ENCODE peak calls at places on chromosomes 5 and 9, in four cellular contexts. I, T, U and P are unnamed samples. For H3K27me3, the result is how much of the 10 kb centered on the place peaks cover.

GRCh38 chr5:178438746-178439260 is 151.4 kb downstream of the COL23A1 start:
- DNase-seq in I (no peak), T (no peak), U (no peak), P (no peak)

GRCh38 chr5:142277796-142278195 is 47.0 kb downstream of the SPRY4 start:
- DNase-seq in I (no peak), T (no peak), U (no peak), P (no peak)

GRCh38 chr5:110880413-110880812 is 141.6 kb downstream of the SLC25A46 start:
- DNase-seq in I (no peak), T (peak), U (no peak), P (no peak)

GRCh38 chr5:176559683-176560082 is 10.5 kb downstream of the CDHR2 start:
- DNase-seq in I (no peak), T (no peak), U (no peak), P (no peak)

GRCh38 chr9:130453487-130453886 is 8.7 kb downstream of the ASS1 start:
- DNase-seq in I (no peak), T (no peak), U (peak), P (no peak)

GRCh38 chr9:113042884-113043657 is 13.5 kb downstream of the ZFP37 start:
- DNase-seq in I (no peak), T (no peak), U (no peak), P (no peak)

GRCh38 chr5:6752236-6752635 is 39.0 kb downstream of the TENT4A start:
- DNase-seq in I (no peak), T (no peak), U (no peak), P (no peak)

GRCh38 chr9:3936520-3937235 is 363.2 kb downstream of the GLIS3 start:
- DNase-seq in I (no peak), T (no peak), U (no peak), P (no peak)

GRCh38 chr5:149143470-149143869 is 2.2 kb downstream of the ABLIM3 start:
- DNase-seq in I (no peak), T (no peak), U (no peak), P (no peak)

GRCh38 chr5:134226441-134227192 is 744 bp upstream of the PPP2CA start:
- DNase-seq in I (no peak), T (no peak), U (peak), P (no peak)

GRCh38 chr5:134223406-134224251 is 2.2 kb downstream of the PPP2CA start:
- DNase-seq in I (no peak), T (no peak), U (no peak), P (no peak)

GRCh38 chr5:134225780-134226440 is at the start of gene PPP2CA:
- DNase-seq in I (peak), T (peak), U (peak), P (peak)

GRCh38 chr5:134227259-134227658 is 1.4 kb upstream of the PPP2CA start:
- DNase-seq in I (peak), T (no peak), U (peak), P (no peak)

GRCh38 chr5:134224905-134225779 is 731 bp downstream of the PPP2CA start:
- DNase-seq in I (peak), T (no peak), U (peak), P (no peak)
- TF ChIP-seq YY1 in I (peak), T (peak), U (peak), P (peak)

GRCh38 chr5:131261483-131261882 is 2.4 kb upstream of the CDC42SE2 start:
- DNase-seq in I (no peak), T (no peak), U (no peak), P (no peak)

GRCh38 chr5:131265318-131265803 is 1.5 kb downstream of the CDC42SE2 start:
- DNase-seq in I (no peak), T (no peak), U (peak), P (no peak)

GRCh38 chr5:131263648-131264452 is at the start of gene CDC42SE2:
- DNase-seq in I (peak), T (no peak), U (peak), P (peak)

GRCh38 chr5:131262953-131263541 is 806 bp upstream of the CDC42SE2 start:
- DNase-seq in I (no peak), T (no peak), U (no peak), P (no peak)

GRCh38 chr5:131264453-131265200 is 774 bp downstream of the CDC42SE2 start:
- DNase-seq in I (peak), T (no peak), U (no peak), P (no peak)
- TF ChIP-seq SUZ12 in I (no peak), T (no peak), U (no peak), P (no peak)

DNA sequence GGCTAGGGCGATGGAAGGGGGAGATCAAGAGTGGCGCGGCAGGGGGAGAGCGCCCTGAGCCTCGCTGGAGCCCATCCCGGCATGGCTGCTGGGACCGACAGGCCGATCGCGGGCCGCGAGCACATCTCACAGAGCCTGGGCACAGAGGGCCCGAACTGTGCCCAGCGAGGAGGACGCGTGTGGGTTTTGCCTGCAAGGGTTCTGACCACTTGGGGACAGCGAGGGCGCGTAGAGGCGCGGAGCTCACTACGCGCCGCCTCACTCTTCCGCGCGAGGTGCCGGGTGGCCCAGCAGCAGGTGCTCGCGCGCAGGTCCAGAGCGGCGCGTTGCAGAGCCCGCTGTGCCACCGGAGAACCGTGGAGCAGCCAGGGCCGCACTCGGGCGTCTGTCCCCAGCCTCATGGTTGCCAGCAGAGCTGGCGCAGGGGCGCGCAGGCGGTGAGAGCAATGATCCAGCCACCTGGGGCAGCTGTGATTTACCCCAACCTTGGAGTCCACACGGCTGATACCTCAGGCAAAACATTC is 16.3 kb upstream of the PITX1 start:
- DNase-seq in I (peak), T (no peak), U (no peak), P (no peak)
- H3K27me3 ChIP-seq in I (half or more), T (under half), U (under half), P (under half)

DNA sequence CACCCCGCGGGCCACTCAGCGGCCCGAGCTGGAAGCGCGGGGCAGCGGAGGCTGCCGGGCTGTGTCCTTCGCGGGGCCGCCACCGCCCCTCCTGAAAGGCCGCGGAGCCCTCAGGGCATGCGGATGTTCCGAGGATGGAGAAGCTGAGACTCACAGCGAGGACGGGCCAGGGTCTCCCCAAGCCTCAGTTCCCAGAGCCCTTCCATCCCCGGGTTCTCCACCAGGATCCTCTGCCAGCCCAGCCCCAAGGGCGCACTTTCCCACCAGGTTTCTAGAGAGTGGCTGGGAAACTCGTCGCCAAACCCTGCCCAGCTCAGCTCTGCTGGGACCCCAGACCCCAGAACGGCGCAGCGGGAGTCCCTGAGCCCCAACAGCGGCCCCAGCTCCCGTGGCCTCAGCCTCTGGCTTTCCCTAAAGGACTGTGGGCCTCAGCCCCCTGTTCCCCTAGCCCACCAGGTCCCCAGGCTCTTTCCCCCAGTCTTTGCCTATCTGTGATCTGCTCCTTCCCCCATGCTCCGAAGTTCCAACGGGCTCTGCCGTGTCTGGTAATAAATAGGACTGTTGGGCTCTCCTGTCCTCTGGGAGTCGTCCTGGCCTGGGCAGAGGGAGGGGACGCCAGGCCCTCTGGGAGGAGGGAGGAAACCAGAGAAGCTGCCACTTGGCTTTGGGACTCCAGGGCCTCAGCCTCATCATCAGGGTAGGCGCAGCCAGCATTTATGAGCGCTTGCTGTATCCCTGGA is 27.9 kb downstream of the ADGRD2 start:
- DNase-seq in I (no peak), T (no peak), U (no peak), P (no peak)
- TF ChIP-seq YY1 in I (no peak), T (no peak), U (no peak), P (no peak)

DNA sequence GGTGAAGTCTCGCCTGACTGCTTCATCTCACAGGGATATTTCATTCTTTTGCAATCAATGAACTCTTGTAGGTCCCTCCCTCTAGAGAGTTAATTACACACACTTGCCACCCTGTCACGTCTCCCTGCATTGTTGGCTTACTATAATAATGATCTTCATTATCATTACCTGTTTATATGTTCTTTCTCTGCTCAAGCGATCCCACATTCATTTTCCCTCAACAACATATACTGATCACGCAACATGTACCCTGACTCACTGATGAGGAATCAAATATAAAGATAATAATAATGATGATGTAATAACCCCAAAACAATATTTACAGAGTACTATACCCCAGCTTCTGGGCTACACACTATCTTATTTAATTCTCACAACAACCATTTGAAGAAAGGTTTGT is 88.5 kb downstream of the FEM1C start:
- DNase-seq in I (no peak), T (no peak), U (no peak), P (no peak)
- TF ChIP-seq SUZ12 in I (no peak), T (no peak), U (no peak), P (no peak)

GRCh38 chr9:90449213-90449925 is 193.3 kb downstream of the DIRAS2 start:
- DNase-seq in I (no peak), T (no peak), U (no peak), P (no peak)
- H3K27me3 ChIP-seq in I (under half), T (under half), U (under half), P (under half)